ENCODE peak calls at places on chromosomes 13 and 19, in eight cellular contexts. F, Q, W, O, Y, M, G and B are unnamed samples.

GRCh38 chr19:15869109-15869555 is 28.7 kb downstream of the CYP4F2 start:
- DNase-seq in F (no peak), Q (peak), W (no peak), O (no peak), Y (no peak), M (no peak), G (peak), B (peak)

GRCh38 chr13:66657165-66657895 is 572.8 kb downstream of the PCDH9 start:
- DNase-seq in F (peak), Q (no peak), W (peak), O (peak), Y (peak), M (no peak), G (no peak), B (peak)

GRCh38 chr19:33441828-33442227 is 68.3 kb downstream of the CEBPG start:
- DNase-seq in F (no peak), Q (no peak), W (no peak), O (peak), Y (no peak), M (no peak), G (no peak), B (no peak)

GRCh38 chr13:78601124-78601885 is 2.0 kb downstream of the POU4F1 start:
- DNase-seq in F (no peak), Q (no peak), W (no peak), O (no peak), Y (no peak), M (no peak), G (no peak), B (no peak)

GRCh38 chr19:10976200-10976892 is 15.5 kb downstream of the SMARCA4 start:
- DNase-seq in F (no peak), Q (no peak), W (no peak), O (no peak), Y (peak), M (no peak), G (peak), B (no peak)

GRCh38 chr13:37695200-37695599 is 96.6 kb upstream of the POSTN start:
- DNase-seq in F (no peak), Q (no peak), W (no peak), O (no peak), Y (no peak), M (no peak), G (no peak), B (no peak)

GRCh38 chr13:44474122-44474910 is 100.7 kb downstream of the SERP2 start:
- DNase-seq in F (no peak), Q (no peak), W (peak), O (no peak), Y (no peak), M (no peak), G (no peak), B (no peak)

GRCh38 chr19:55179570-55180484 is at the start of gene SYT5:
- DNase-seq in F (peak), Q (peak), W (no peak), O (no peak), Y (peak), M (no peak), G (no peak), B (peak)

GRCh38 chr19:42421101-42421500 is 6.1 kb downstream of the LIPE start:
- DNase-seq in F (no peak), Q (no peak), W (no peak), O (no peak), Y (no peak), M (no peak), G (no peak), B (no peak)

GRCh38 chr13:77390391-77390790 is 63.5 kb upstream of the MYCBP2 start:
- DNase-seq in F (no peak), Q (no peak), W (no peak), O (no peak), Y (no peak), M (no peak), G (no peak), B (no peak)

DNA sequence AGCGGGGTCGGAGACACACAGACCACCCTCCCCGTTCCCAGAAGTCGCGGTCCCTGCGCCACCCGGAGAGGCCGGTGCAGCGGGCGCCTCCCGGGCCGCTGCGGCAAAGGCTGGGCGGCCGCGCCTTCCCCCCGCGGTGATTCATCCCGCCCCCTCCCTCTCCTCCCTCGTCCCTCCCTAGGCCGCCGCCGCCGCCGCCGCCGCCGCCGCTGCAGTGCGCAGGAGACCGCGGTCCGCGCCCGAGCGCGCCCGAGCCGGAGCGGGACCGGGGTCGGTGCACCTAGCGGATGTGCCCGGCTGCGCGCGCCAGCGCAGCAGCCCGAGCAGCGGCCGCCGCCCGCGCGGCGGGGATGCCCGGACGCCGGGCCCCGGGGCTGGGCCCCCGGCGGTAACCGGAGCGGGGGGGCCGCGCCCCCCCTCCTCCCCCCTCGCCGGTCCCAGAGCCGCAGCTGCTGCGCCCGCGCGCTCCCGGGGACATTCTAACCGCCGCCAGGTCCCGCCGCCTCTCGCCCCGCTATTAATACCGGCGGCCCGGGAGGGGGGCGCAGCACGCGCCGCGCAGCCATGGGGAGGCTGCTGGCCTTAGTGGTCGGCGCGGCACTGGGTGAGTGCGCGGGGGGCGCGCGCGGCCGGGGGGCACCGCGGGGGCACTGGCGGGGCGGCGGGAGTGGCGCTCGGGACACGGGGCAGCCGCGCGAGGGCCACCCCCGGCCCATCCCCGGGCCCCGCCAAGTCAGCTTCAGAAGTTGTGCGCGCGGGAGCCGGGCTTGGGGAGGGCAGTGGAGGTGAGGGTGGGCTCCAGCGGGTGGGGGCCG is at the start of gene SCN1B:
- DNase-seq in F (peak), Q (peak), W (peak), O (peak), Y (peak), M (no peak), G (peak), B (peak)
- H3K4me3 ChIP-seq in F (peak), Q (peak), W (peak), O (peak), Y (peak), M (peak), G (peak), B (peak)

GRCh38 chr19:48616491-48617056 is 1.7 kb upstream of the FAM83E start:
- DNase-seq in F (no peak), Q (no peak), W (no peak), O (no peak), Y (peak), M (no peak), G (no peak), B (no peak)
- H3K27ac ChIP-seq in F (no peak), Q (no peak), W (no peak), O (no peak), Y (no peak), M (no peak), G (peak), B (no peak)

GRCh38 chr19:46784262-46785053 is 3.9 kb downstream of the SLC1A5 start:
- DNase-seq in F (peak), Q (peak), W (peak), O (peak), Y (peak), M (peak), G (peak), B (no peak)
- TF ChIP-seq CTCF in F (no peak), Q (peak), W (no peak), O (no peak), Y (no peak), M (no peak), G (peak), B (no peak)

GRCh38 chr13:27483421-27483820 is 33.1 kb upstream of the MTIF3 start:
- DNase-seq in F (no peak), Q (no peak), W (no peak), O (no peak), Y (no peak), M (no peak), G (no peak), B (no peak)
- H3K4me3 ChIP-seq in F (no peak), Q (no peak), W (no peak), O (no peak), Y (no peak), M (no peak), G (no peak), B (no peak)

GRCh38 chr19:45253396-45254027 is 2.4 kb downstream of the MARK4 start:
- DNase-seq in F (no peak), Q (no peak), W (peak), O (no peak), Y (no peak), M (no peak), G (no peak), B (peak)

GRCh38 chr19:45250216-45250831 is 747 bp upstream of the MARK4 start:
- DNase-seq in F (no peak), Q (no peak), W (no peak), O (no peak), Y (no peak), M (no peak), G (no peak), B (no peak)

GRCh38 chr19:45251452-45252354 is 632 bp downstream of the MARK4 start:
- DNase-seq in F (peak), Q (no peak), W (no peak), O (peak), Y (peak), M (no peak), G (no peak), B (no peak)

GRCh38 chr19:45249261-45250033 is 1.6 kb upstream of the MARK4 start:
- DNase-seq in F (no peak), Q (no peak), W (no peak), O (no peak), Y (no peak), M (no peak), G (no peak), B (no peak)

DNA sequence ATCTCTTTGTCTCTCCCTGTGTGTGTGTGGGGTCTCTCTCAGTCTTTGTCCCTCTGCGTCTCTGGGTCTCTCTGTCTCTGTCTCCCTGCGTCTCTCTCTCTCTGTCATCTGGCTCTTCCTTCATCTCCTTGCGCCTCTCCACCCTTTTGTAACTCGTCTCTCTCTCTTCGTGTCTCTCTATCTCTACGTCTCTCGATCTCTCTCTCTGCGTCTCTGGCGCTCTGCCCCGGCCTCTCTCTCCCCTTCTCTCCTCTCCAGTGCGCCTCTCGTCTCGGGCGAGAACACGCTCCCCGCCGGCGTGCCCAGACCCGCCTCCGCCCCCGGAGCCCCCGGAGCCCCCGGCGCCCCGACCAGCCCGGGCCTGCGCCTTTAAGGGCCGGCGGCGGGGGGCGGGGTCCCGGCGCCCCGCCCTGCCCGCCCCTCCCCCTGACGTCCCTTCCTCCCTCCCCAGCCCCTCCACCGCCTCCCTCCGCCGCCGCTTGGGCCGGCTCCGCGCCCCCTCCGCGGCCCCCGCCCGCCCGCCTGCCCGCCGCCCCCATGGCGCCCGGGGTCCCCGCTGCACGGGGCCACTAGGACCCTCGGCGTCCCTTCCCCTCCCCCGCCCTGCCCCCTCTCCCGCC is at the start of gene MARK4:
- DNase-seq in F (peak), Q (peak), W (no peak), O (peak), Y (peak), M (no peak), G (peak), B (no peak)
- H3K27ac ChIP-seq in F (peak), Q (peak), W (no peak), O (peak), Y (peak), M (peak), G (peak), B (peak)

DNA sequence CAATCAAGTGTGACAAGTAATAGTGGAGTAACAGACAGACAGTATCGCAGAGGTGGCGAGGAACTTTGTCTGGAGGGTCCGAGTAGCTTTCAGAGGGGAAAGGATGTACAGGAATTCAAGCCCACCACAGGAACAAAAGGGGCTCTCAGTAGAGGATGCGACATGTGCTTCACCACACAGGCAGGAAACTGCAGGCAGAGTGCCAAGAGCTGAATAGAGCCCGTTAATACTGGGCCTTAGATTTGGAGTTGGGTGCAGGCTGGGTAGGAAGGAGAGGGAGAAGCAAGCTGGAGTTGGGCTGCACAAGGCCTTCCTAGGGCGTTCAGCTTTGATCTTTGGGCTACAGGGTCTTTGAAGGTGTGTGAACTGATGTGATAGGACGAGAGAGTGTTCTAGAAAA is 1.2 kb downstream of the CCDC70 start:
- DNase-seq in F (no peak), Q (no peak), W (no peak), O (no peak), Y (no peak), M (no peak), G (no peak), B (no peak)
- TF ChIP-seq CTCF in F (no peak), Q (no peak), W (no peak), O (no peak), Y (no peak), M (no peak), G (no peak), B (no peak)